ENCODE peak calls at places on chromosomes 7 and 10, in six cellular contexts. V is mesendoderm, Z is IMR-90, M is trophoblast cell, F is mesenchymal stem cell, B is H1. D is an unnamed sample.

GRCh38 chr10:122565766-122566206 is 5.2 kb downstream of the DMBT1 start:
- DNase-seq in V (peak; percentile 71), Z (peak; percentile 79), M (peak; percentile 93), F (peak; percentile 79), B (peak; percentile 44), D (peak; percentile 79)

GRCh38 chr7:71255537-71256178 is 123.7 kb downstream of the GALNT17 start:
- DNase-seq in V (peak; percentile 19), Z (no peak), M (no peak), F (no peak), B (no peak), D (no peak)

GRCh38 chr7:38391751-38392150 is 118.3 kb upstream of the TARP start:
- DNase-seq in V (no peak), Z (no peak), M (no peak), F (no peak), B (no peak), D (no peak)

GRCh38 chr7:116152276-116152675 is 58.1 kb upstream of the TES start:
- DNase-seq in V (peak; percentile 18), Z (no peak), M (no peak), F (no peak), B (no peak), D (no peak)

GRCh38 chr7:7570584-7570983 is 3.9 kb downstream of the MIOS start:
- DNase-seq in V (no peak), Z (no peak), M (no peak), F (no peak), B (no peak), D (no peak)

GRCh38 chr10:91901784-91902677 is 7.3 kb downstream of the FGFBP3 start:
- DNase-seq in V (peak; percentile 65), Z (peak; percentile 97), M (peak; percentile 83), F (peak; percentile 96), B (no peak), D (no peak)

GRCh38 chr7:40680657-40681056 is 545.9 kb downstream of the SUGCT start:
- DNase-seq in V (peak; percentile 79), Z (no peak), M (peak; percentile 52), F (no peak), B (no peak), D (peak; percentile 9)

GRCh38 chr10:75417522-75417927 is 13.9 kb upstream of the LRMDA start:
- DNase-seq in V (peak; percentile 95), Z (no peak), M (no peak), F (no peak), B (peak; percentile 79), D (no peak)

GRCh38 chr10:61877882-61878281 is 23.6 kb upstream of the ARID5B start:
- DNase-seq in V (no peak), Z (no peak), M (no peak), F (no peak), B (no peak), D (no peak)

GRCh38 chr10:4429538-4429937 is 396.5 kb upstream of the AKR1E2 start:
- DNase-seq in V (no peak), Z (no peak), M (peak; percentile 7), F (no peak), B (no peak), D (no peak)

GRCh38 chr10:104937528-104937927 is 296.4 kb downstream of the SORCS3 start:
- DNase-seq in V (peak; percentile 28), Z (peak; percentile 7), M (no peak), F (no peak), B (no peak), D (no peak)

GRCh38 chr7:38069052-38069451 is 109.0 kb upstream of the STARD3NL start:
- DNase-seq in V (no peak), Z (no peak), M (no peak), F (no peak), B (no peak), D (no peak)

GRCh38 chr7:76300210-76300731 is 2.2 kb upstream of the HSPB1 start:
- DNase-seq in V (no peak), Z (peak; percentile 82), M (peak; percentile 96), F (peak; percentile 81), B (no peak), D (no peak)

GRCh38 chr10:1539216-1539615 is 198.1 kb downstream of the ADARB2 start:
- DNase-seq in V (no peak), Z (no peak), M (no peak), F (no peak), B (no peak), D (no peak)

GRCh38 chr10:79322616-79323566 is 24.4 kb upstream of the PPIF start:
- DNase-seq in V (no peak), Z (peak; percentile 92), M (peak; percentile 67), F (peak; percentile 87), B (no peak), D (no peak)

GRCh38 chr10:77983384-77984341 is 45.7 kb downstream of the POLR3A start:
- DNase-seq in V (no peak), Z (peak; percentile 68), M (no peak), F (peak; percentile 83), B (no peak), D (no peak)

GRCh38 chr7:36747251-36747968 is 23.1 kb upstream of the AOAH start:
- DNase-seq in V (peak; percentile 53), Z (peak; percentile 4), M (no peak), F (peak; percentile 38), B (no peak), D (no peak)

GRCh38 chr7:108002726-108003590 is at the start of gene LAMB1:
- DNase-seq in V (peak; percentile 84), Z (peak; percentile 65), M (peak; percentile 83), F (peak; percentile 84), B (no peak), D (peak; percentile 69)

GRCh38 chr10:86254526-86255174 is 111.9 kb downstream of the GRID1 start:
- DNase-seq in V (peak; percentile 17), Z (no peak), M (no peak), F (no peak), B (no peak), D (no peak)

GRCh38 chr10:132096223-132096622 is 30.5 kb downstream of the JAKMIP3 start:
- DNase-seq in V (no peak), Z (peak; percentile 15), M (no peak), F (peak; percentile 7), B (no peak), D (no peak)

GRCh38 chr10:50538473-50539398 is 85.0 kb downstream of the SGMS1 start:
- DNase-seq in V (no peak), Z (no peak), M (no peak), F (no peak), B (no peak), D (no peak)

GRCh38 chr7:16926283-16926682 is 44.5 kb upstream of the AGR3 start:
- DNase-seq in V (peak; percentile 39), Z (peak; percentile 54), M (peak; percentile 57), F (peak; percentile 57), B (no peak), D (no peak)

GRCh38 chr10:31929986-31930675 is 1.5 kb upstream of the ARHGAP12 start:
- DNase-seq in V (peak; percentile 69), Z (no peak), M (no peak), F (no peak), B (no peak), D (no peak)
- H3K4me1 ChIP-seq in V (peaks cover 6% of the 10 kb centered on the region), Z (peaks cover 4% of the 10 kb centered on the region), M (peaks cover 9% of the 10 kb centered on the region), F (peaks cover 2% of the 10 kb centered on the region), B (no peaks in the 10 kb centered on the region), D (peaks cover 14% of the 10 kb centered on the region)

GRCh38 chr7:77537136-77537594 is at the start of gene PTPN12:
- DNase-seq in V (peak; percentile 91), Z (no peak), M (peak; percentile 81), F (no peak), B (no peak), D (no peak)
- H3K23ac ChIP-seq in V (peak within 1 kb of the TSS; percentile 97), Z (peak within 1 kb of the TSS; percentile 99), M (peak within 1 kb of the TSS; percentile 1), F (peak within 1 kb of the TSS; percentile 22), B (no peak within 1 kb of the TSS), D (peak within 1 kb of the TSS; percentile 93)

DNA sequence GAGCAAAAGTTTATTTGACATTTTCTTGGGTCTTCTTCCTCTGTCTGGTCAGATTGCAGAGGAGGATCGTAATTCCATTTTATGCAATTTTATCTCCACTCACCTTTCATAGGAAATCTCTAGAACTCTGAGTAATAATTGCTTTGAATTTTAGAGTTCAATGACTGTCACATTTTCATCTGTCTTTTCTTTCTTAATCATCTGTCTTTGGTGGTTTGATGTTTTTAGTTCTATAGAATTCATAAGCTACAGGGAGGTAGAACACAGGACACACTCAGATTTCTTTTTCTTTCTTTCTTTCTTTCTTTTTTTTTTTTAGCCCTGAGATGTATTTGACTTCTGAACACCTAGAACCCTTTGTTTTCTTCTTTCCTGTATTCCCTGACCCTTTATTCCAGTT is 11.7 kb downstream of the GATA3 start:
- DNase-seq in V (no peak), Z (no peak), M (no peak), F (no peak), B (no peak), D (no peak)
- H3K36me3 ChIP-seq in V (peaks cover 6% of the 10 kb centered on the region), Z (no peaks in the 10 kb centered on the region), M (peaks cover 51% of the 10 kb centered on the region), F (no peaks in the 10 kb centered on the region), B (no peaks in the 10 kb centered on the region), D (no peaks in the 10 kb centered on the region)

GRCh38 chr10:80452688-80453391 is 1.3 kb upstream of the TSPAN14 start:
- DNase-seq in V (no peak), Z (no peak), M (no peak), F (no peak), B (no peak), D (no peak)
- H3K4me1 ChIP-seq in V (peaks cover 11% of the 10 kb centered on the region), Z (peaks cover 11% of the 10 kb centered on the region), M (peaks cover 22% of the 10 kb centered on the region), F (peaks cover 18% of the 10 kb centered on the region), B (peaks cover 10% of the 10 kb centered on the region), D (peaks cover 16% of the 10 kb centered on the region)

GRCh38 chr7:77904252-77904651 is 105.7 kb downstream of the PHTF2 start:
- DNase-seq in V (no peak), Z (peak; percentile 21), M (no peak), F (no peak), B (no peak), D (no peak)
- H3K23ac ChIP-seq in V (no peak overlapping the region), Z (no peak overlapping the region), M (no peak overlapping the region), F (no peak overlapping the region), B (no peak overlapping the region), D (no peak overlapping the region)

GRCh38 chr7:100063376-100063775 is 13.8 kb downstream of the ZSCAN21 start:
- DNase-seq in V (no peak), Z (no peak), M (peak; percentile 77), F (no peak), B (no peak), D (no peak)

GRCh38 chr7:100061518-100062193 is 12.1 kb downstream of the ZSCAN21 start:
- DNase-seq in V (no peak), Z (no peak), M (no peak), F (no peak), B (no peak), D (no peak)

GRCh38 chr7:100066953-100067352 is 14.6 kb downstream of the ZNF3 start:
- DNase-seq in V (no peak), Z (no peak), M (no peak), F (no peak), B (no peak), D (no peak)

GRCh38 chr7:100065452-100066186 is 15.9 kb downstream of the ZNF3 start:
- DNase-seq in V (no peak), Z (peak; percentile 70), M (no peak), F (peak; percentile 98), B (no peak), D (no peak)

GRCh38 chr7:100064162-100064561 is 14.6 kb downstream of the ZSCAN21 start:
- DNase-seq in V (no peak), Z (no peak), M (no peak), F (no peak), B (no peak), D (no peak)
- H3K36me3 ChIP-seq in V (peaks cover 14% of the 10 kb centered on the region), Z (peaks cover 41% of the 10 kb centered on the region), M (peaks cover 37% of the 10 kb centered on the region), F (peaks cover 63% of the 10 kb centered on the region), B (peaks cover 48% of the 10 kb centered on the region), D (peaks cover 81% of the 10 kb centered on the region)

GRCh38 chr10:73493781-73494180 is 2.0 kb downstream of the PPP3CB start:
- DNase-seq in V (no peak), Z (peak; percentile 80), M (peak; percentile 50), F (peak; percentile 48), B (no peak), D (no peak)
- H3K4me1 ChIP-seq in V (peaks cover 3% of the 10 kb centered on the region), Z (peaks cover 7% of the 10 kb centered on the region), M (peaks cover 5% of the 10 kb centered on the region), F (peaks cover 7% of the 10 kb centered on the region), B (peaks cover 5% of the 10 kb centered on the region), D (peaks cover 9% of the 10 kb centered on the region)

D was measured in neuronal stem cell.